ENCODE peak calls at places on chromosomes 16 and 17, in eight cellular contexts. L is GM23248; J is effector memory CD4-positive, alpha-beta T cell; K is CD8-positive, alpha-beta memory T cell; T is SK-N-SH; S is stomach; Z is thoracic aorta; G is tibial artery. M is an unnamed sample. For H3K4me1, the result is how much of the 10 kb centered on the place peaks cover.

GRCh38 chr16:22671301-22672076 is 142.5 kb upstream of the HS3ST2 start:
- DNase-seq in L (peak), J (no peak), Z (no peak), G (peak), T (no peak), K (no peak), S (no peak), M (no peak)

GRCh38 chr17:83144421-83145357 is 65.3 kb downstream of the METRNL start:
- DNase-seq in G (peak), L (peak), S (no peak), J (no peak), K (no peak), T (no peak), Z (no peak), M (no peak)

GRCh38 chr16:68839831-68840230 is 3.5 kb upstream of the TANGO6 start:
- DNase-seq in S (no peak), J (no peak), K (no peak), L (no peak), Z (no peak), G (no peak), T (no peak), M (no peak)

GRCh38 chr17:68248886-68249872 is 1.3 kb downstream of the AMZ2 start:
- DNase-seq in L (peak), J (peak), Z (no peak), K (peak), G (no peak), T (no peak), S (no peak), M (no peak)

GRCh38 chr17:10120749-10121148 is 77.7 kb downstream of the GAS7 start:
- DNase-seq in K (no peak), L (no peak), G (no peak), T (no peak), Z (no peak), J (no peak), S (no peak), M (no peak)

GRCh38 chr16:82694239-82694874 is 67.6 kb downstream of the CDH13 start:
- DNase-seq in S (no peak), K (no peak), T (no peak), G (no peak), J (no peak), L (peak), Z (no peak), M (no peak)

GRCh38 chr17:83179811-83180210 is 100.4 kb downstream of the METRNL start:
- DNase-seq in G (no peak), J (no peak), S (no peak), T (no peak), K (no peak), L (no peak), Z (no peak), M (no peak)

GRCh38 chr16:53433930-53434435 is 288 bp upstream of the RBL2 start:
- DNase-seq in T (no peak), K (peak), L (no peak), J (no peak), S (no peak), Z (no peak), G (no peak), M (no peak)

GRCh38 chr16:27969574-27969973 is 93.9 kb downstream of the GSG1L start:
- DNase-seq in K (no peak), G (no peak), J (no peak), Z (no peak), L (peak), S (no peak), T (no peak), M (no peak)

GRCh38 chr17:4497101-4497824 is 1.4 kb upstream of the SPNS2 start:
- DNase-seq in Z (peak), L (peak), G (peak), S (no peak), J (no peak), K (no peak), T (no peak), M (no peak)

GRCh38 chr17:2435852-2436251 is 35.0 kb upstream of the MNT start:
- DNase-seq in L (no peak), K (no peak), T (no peak), J (no peak), S (no peak), Z (no peak), G (no peak), M (peak)

GRCh38 chr17:869567-870530 is 87.7 kb downstream of the MRM3 start:
- DNase-seq in S (peak), K (no peak), J (no peak), Z (no peak), G (peak), T (no peak), L (peak), M (no peak)

GRCh38 chr17:9432121-9432866 is 143.3 kb downstream of the STX8 start:
- DNase-seq in K (no peak), L (peak), T (no peak), J (no peak), S (no peak), Z (no peak), G (no peak), M (no peak)

GRCh38 chr17:28398280-28398981 is 7.6 kb downstream of the SLC46A1 start:
- DNase-seq in J (no peak), L (peak), T (no peak), S (no peak), G (no peak), Z (no peak), K (no peak), M (no peak)

GRCh38 chr16:53991181-53992056 is 287.5 kb downstream of the FTO start:
- DNase-seq in G (no peak), Z (no peak), J (no peak), T (no peak), S (peak), K (no peak), L (no peak), M (peak)

GRCh38 chr16:10923146-10923649 is 19.1 kb downstream of the DEXI start:
- DNase-seq in L (no peak), G (no peak), T (no peak), S (no peak), Z (no peak), J (no peak), K (no peak), M (no peak)

GRCh38 chr17:45640141-45640850 is 143.8 kb upstream of the CRHR1 start:
- DNase-seq in G (peak), Z (peak), L (peak), J (peak), K (peak), S (peak), T (peak), M (peak)

GRCh38 chr17:59154721-59155438 is at the start of gene SKA2:
- DNase-seq in J (peak), Z (peak), S (peak), K (peak), T (peak), L (peak), G (peak), M (peak)

GRCh38 chr16:57092786-57093301 is 461 bp downstream of the CPNE2 start:
- DNase-seq in G (no peak), S (peak), K (peak), J (no peak), T (peak), L (peak), Z (no peak), M (peak)

GRCh38 chr17:48730240-48730550 is 1.6 kb upstream of the HOXB13 start:
- DNase-seq in L (no peak), S (no peak), J (no peak), G (no peak), T (no peak), K (no peak), Z (no peak), M (no peak)

GRCh38 chr16:73878616-73879015 is 418.0 kb upstream of the PSMD7 start:
- DNase-seq in Z (no peak), L (peak), T (peak), G (no peak), J (no peak), K (no peak), S (no peak), M (no peak)

GRCh38 chr17:32350662-32351418 is 883 bp downstream of the ZNF207 start:
- DNase-seq in J (peak), S (peak), L (peak), G (no peak), K (peak), Z (no peak), T (peak), M (peak)

GRCh38 chr17:29664743-29665479 is 42.2 kb upstream of the CORO6 start:
- DNase-seq in T (no peak), L (peak), J (no peak), K (no peak), S (no peak), Z (no peak), G (no peak), M (no peak)

GRCh38 chr16:49632111-49632797 is 223.7 kb downstream of the ZNF423 start:
- DNase-seq in J (no peak), T (no peak), K (no peak), L (no peak), G (peak), Z (no peak), S (no peak), M (no peak)
- H3K4me1 ChIP-seq in J (under half), T (under half), K (under half), L (under half), G (under half), Z (under half), S (under half), M (under half)

DNA sequence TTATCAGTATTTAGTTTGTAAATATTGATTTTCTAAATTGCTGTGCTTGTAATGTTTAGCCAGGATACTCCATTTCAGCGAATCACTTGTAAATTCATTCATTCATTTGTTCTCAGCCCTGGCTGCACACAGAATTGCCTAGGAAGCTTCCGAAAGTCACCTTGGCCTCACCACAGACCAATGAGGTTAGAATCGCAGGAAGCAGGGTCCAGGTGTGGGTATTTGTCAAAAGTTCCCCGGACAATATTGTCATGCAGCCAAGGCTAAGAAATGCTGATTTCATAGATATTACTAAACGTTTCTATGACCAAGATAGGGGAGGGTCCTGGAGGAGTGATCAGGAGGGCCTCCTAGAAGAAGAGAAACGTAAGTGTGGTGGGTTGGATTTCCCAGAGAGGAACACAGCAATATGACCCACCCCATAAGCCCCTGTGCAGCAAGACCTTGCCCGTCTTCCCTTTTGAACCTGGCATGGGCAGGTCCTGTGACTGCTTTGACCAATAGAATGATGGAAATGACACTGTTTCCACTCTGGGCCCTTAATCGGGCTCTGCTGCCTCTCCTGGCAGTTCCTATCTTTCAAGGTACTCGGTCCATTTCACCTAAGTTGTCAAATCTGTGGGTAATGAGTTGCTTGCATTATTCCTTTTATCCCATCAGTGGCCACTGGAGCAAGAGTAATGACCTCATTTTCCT is 238.7 kb downstream of the FOXL1 start:
- DNase-seq in Z (no peak), S (no peak), K (no peak), T (no peak), J (no peak), G (no peak), L (no peak), M (no peak)
- H3K4me1 ChIP-seq in Z (under half), S (under half), K (under half), T (under half), J (under half), G (under half), L (under half), M (under half)

DNA sequence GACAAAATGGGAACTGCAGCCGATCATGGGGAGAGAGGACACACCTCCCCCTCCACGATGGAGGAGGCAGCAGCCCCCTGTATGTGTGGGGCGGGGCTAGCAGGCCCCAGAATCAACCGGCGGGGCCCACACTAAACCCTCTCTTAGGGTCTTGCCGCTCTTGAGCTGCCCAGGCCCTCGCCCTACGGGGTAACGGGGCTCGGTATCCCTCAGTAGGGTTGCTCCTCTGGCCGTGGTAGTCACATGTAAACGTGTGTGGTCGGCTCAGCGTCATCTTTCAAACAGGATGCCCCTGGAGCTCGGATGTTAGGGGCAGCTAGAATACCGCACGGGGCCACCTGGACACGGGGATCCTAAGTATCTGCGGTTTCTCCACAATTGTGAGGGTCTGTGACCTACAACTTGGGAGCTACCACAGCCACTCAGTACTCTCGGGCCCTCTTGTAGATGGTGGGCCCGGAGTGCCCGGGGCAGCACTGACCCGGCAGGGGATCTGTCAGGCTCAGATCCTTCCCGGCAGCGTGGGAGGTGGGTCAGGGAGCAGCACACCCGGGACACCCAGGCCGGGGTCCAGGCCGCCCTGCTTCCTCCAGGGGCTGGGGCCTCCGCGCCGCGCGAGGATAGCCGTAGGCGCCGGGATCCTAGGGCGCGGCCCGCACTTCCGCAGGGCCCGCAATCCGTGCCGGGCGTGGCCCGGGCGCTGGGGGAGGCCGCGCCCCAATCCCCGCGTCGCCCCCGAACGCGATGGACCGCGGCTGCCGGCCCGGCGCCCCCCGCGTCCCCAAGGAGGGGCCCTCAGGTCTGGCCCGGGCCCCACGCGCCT is 771 bp downstream of the ARHGDIA start:
- DNase-seq in T (peak), L (peak), Z (no peak), S (peak), K (peak), J (no peak), G (no peak), M (peak)
- H3K4me1 ChIP-seq in T (half or more), L (under half), Z (under half), S (under half), K (under half), J (under half), G (half or more), M (under half)

GRCh38 chr17:40515011-40515410 is 13.6 kb upstream of the TNS4 start:
- DNase-seq in Z (no peak), G (no peak), T (no peak), J (no peak), L (no peak), S (no peak), K (no peak), M (no peak)

GRCh38 chr17:40517981-40518380 is 16.6 kb upstream of the TNS4 start:
- DNase-seq in L (no peak), J (no peak), G (peak), T (no peak), S (no peak), K (no peak), Z (no peak), M (no peak)

GRCh38 chr17:40517286-40517662 is 15.9 kb upstream of the TNS4 start:
- DNase-seq in K (no peak), L (no peak), J (no peak), Z (no peak), S (no peak), G (peak), T (no peak), M (no peak)

GRCh38 chr17:40515491-40516041 is 14.1 kb upstream of the TNS4 start:
- DNase-seq in G (peak), J (peak), S (no peak), L (no peak), T (no peak), K (peak), Z (no peak), M (no peak)

GRCh38 chr17:40516581-40517285 is 15.3 kb upstream of the TNS4 start:
- DNase-seq in J (peak), S (no peak), K (peak), L (peak), T (peak), Z (no peak), G (peak), M (no peak)
- H3K4me1 ChIP-seq in J (under half), S (under half), K (half or more), L (under half), T (under half), Z (under half), G (under half), M (under half)

DNA sequence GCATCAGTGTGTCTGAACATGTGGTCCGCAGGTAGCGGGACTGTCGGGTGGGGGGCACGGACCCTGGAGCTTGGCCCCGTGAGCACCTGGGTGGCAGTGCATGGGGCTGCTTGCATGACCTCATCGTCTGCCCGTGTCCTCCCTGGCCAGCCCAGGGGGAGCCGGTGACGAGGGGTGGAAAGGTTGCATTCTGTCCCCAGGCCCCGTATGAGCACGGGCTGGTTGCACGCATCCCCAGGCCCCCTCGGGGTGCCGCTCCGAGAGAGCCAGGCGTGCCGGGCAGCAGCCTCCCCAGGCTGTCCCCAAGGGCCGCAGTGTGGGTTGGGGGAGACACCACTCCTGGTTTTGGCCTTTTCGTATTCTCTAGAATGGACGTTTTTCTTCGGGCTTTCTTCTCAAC is 29.9 kb downstream of the TSC2 start:
- DNase-seq in J (no peak), S (no peak), G (no peak), Z (no peak), L (no peak), K (no peak), T (no peak), M (no peak)
- H3K4me1 ChIP-seq in J (under half), S (under half), G (under half), Z (under half), L (under half), K (under half), T (under half), M (under half)

DNA sequence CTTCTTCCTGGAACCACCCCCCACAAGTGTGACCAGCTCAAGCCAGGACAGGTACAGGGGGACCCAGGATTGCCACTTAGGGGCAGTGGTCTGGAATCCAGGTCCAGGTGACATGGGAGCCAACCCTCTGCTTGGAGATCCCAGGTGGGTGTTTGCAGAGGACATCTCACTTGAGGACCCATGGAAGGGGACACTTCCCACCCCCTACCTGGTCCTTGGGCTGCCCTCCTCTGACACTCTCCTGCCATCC is 145.5 kb downstream of the SEC14L1 start:
- DNase-seq in G (no peak), J (no peak), L (no peak), K (no peak), S (no peak), Z (no peak), T (no peak), M (no peak)
- H3K4me1 ChIP-seq in G (under half), J (under half), L (under half), K (under half), S (under half), Z (under half), T (half or more), M (under half)

DNA sequence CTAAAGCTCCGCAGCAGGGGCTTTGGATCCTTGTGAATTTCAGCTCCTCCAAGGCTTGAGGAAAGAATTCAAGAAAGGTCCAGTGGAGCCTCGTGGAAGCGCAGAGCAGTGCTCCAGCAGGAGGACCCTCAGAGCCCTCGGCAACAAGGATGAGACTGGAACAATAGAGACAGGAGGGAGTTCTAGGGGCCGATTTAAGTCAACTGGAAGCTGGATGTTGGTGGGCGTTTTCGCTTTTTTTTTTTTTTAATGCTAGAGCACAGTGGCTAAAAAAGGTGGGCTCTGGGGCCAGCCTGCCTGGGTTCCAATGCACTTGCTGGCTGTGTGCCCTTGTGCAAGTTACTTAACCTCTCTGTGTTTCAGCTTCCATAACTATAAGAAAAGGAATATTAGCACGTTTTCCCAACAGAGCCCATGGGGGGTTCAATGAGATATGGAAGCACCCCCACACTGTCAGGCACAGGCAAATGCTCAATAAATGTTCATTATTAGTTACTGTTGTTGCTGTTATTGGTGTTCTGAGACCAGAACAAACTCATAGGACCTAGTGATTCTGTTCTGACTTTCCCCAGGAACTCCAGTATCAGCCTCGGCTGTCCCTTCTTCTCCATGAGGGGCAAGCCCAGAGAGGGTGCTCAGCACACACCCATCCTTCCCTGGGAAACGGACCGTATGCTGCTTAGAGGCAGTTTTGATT is 5.3 kb upstream of the CBX8 start:
- DNase-seq in L (no peak), S (no peak), J (no peak), T (no peak), Z (no peak), G (no peak), K (no peak), M (no peak)
- H3K4me1 ChIP-seq in L (under half), S (under half), J (half or more), T (under half), Z (under half), G (half or more), K (half or more), M (under half)

GRCh38 chr16:66551788-66552287 is 538 bp upstream of the CKLF start:
- DNase-seq in T (no peak), S (no peak), J (peak), K (no peak), G (no peak), L (peak), Z (no peak), M (no peak)

GRCh38 chr16:66553223-66553622 is 847 bp downstream of the CKLF start:
- DNase-seq in S (peak), K (no peak), G (no peak), L (peak), T (no peak), Z (no peak), J (peak), M (no peak)

GRCh38 chr16:66552288-66553143 is at the start of gene CKLF:
- DNase-seq in K (peak), T (peak), J (peak), G (peak), L (peak), Z (peak), S (peak), M (peak)

GRCh38 chr16:66554492-66554891 is 2.1 kb downstream of the CKLF start:
- DNase-seq in L (no peak), G (no peak), J (no peak), S (no peak), Z (no peak), T (no peak), K (no peak), M (no peak)

DNA sequence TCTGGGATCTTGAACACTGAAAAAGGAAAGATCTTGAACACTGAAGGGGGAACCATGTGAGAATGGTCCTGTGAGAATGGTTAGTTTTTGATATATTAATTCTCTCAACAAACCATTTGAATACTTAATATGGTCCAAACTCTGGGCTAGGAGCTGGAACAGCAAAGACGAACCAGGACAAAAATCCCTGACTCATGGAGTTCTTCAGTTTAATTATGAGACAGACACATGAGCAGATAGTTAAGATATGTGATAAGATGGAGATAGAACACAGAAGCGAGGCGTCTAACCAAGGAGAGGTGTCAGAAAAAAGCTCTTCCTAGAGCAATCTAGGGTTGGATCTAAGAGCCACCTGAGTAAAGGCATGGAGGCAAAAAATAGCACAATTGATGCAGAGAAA is 1.6 kb downstream of the CKLF start:
- DNase-seq in J (no peak), S (no peak), Z (no peak), L (no peak), K (no peak), T (no peak), G (no peak), M (no peak)
- H3K4me1 ChIP-seq in J (under half), S (under half), Z (under half), L (under half), K (half or more), T (under half), G (under half), M (under half)

M was measured in pancreas.